ENCODE peak calls at places on chromosomes 6 and 20, in seven cellular contexts. L is stomach, C is prostate gland, T is K562, M is GM12878, N is breast epithelium, R is SK-N-SH. F is an unnamed sample.

GRCh38 chr6:56842602-56843475 is 112.1 kb upstream of the BEND6 start:
- DNase-seq in L (no peak), C (no peak), T (no peak), M (no peak), N (no peak), R (peak), F (peak)

GRCh38 chr6:72535124-72535523 is 86.7 kb upstream of the KCNQ5 start:
- DNase-seq in L (no peak), C (no peak), T (no peak), M (no peak), N (no peak), R (no peak), F (no peak)

GRCh38 chr6:90605749-90606344 is 19.0 kb upstream of the MAP3K7 start:
- DNase-seq in L (no peak), C (no peak), T (no peak), M (no peak), N (no peak), R (no peak), F (no peak)

GRCh38 chr20:11112837-11113236 is 439.0 kb upstream of the JAG1 start:
- DNase-seq in L (no peak), C (no peak), T (no peak), M (no peak), N (no peak), R (no peak), F (no peak)

GRCh38 chr6:33198853-33199436 is 1.5 kb downstream of the RXRB start:
- DNase-seq in L (no peak), C (no peak), T (peak), M (no peak), N (no peak), R (no peak), F (no peak)

GRCh38 chr6:160960067-160960466 is 31.5 kb upstream of the MAP3K4 start:
- DNase-seq in L (no peak), C (no peak), T (no peak), M (no peak), N (no peak), R (no peak), F (no peak)

GRCh38 chr6:1296079-1296478 is 15.8 kb upstream of the FOXQ1 start:
- DNase-seq in L (no peak), C (peak), T (no peak), M (no peak), N (no peak), R (no peak), F (no peak)

GRCh38 chr6:53476979-53477378 is 67.9 kb downstream of the GCLC start:
- DNase-seq in L (no peak), C (no peak), T (no peak), M (no peak), N (no peak), R (no peak), F (no peak)

DNA sequence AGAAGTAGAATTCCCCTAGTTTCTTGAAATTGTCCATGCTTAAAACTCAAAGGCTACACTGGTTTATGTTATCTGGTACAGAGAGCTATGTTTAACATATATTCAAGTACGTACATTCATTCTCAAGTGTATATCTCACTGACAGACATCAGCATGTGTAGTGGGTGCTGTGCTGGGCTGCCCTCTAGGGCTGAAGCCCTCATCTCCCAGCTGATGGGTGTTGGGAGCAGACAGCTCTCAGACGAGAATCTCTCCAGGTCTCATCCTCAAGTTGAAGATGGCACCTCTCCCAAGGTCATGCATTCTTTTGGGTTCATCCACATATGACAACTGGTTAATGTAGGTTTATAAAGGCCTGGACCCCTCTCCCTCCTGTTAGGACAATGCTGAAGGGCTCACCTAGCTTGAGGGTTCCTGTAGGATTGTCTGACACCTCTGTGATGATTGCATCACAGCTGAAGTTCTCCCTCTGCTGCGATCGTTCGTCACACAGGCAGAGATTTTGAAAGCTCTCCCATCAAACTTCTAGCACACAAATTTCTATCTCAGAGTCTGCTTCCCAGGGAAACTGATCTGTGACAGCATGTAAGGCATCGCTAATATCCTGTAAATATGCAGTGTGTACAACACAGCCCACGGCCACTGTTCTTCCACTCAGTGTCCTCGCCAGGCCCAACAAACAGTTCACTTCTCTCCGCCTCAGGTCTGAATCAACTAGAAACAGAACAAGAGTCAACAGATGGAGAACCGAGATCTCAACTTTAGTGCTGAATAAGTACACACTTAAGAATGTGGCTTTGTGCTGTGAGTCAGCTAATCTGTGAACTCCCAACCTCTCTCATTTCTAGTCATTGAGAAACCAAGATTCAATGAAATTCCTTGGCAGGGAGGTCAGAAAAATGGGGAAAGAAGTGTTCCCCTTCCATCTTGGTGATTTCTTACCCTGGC is 43.2 kb downstream of the PREP start:
- DNase-seq in L (no peak), C (no peak), T (peak), M (no peak), N (no peak), R (no peak), F (no peak)
- TF ChIP-seq POLR2AphosphoS5 in L (peak), C (no peak), T (no peak), M (no peak), N (no peak), R (no peak), F (no peak)

GRCh38 chr6:82739266-82739665 is 326.4 kb downstream of the UBE3D start:
- DNase-seq in L (no peak), C (no peak), T (no peak), M (no peak), N (no peak), R (no peak), F (no peak)

GRCh38 chr6:82738773-82739172 is 326.9 kb downstream of the UBE3D start:
- DNase-seq in L (no peak), C (no peak), T (no peak), M (no peak), N (no peak), R (no peak), F (no peak)

GRCh38 chr6:82740066-82740465 is 325.6 kb downstream of the UBE3D start:
- DNase-seq in L (no peak), C (no peak), T (no peak), M (no peak), N (no peak), R (no peak), F (no peak)

GRCh38 chr6:82741996-82742385 is 323.6 kb downstream of the UBE3D start:
- DNase-seq in L (no peak), C (no peak), T (no peak), M (no peak), N (no peak), R (no peak), F (no peak)

DNA sequence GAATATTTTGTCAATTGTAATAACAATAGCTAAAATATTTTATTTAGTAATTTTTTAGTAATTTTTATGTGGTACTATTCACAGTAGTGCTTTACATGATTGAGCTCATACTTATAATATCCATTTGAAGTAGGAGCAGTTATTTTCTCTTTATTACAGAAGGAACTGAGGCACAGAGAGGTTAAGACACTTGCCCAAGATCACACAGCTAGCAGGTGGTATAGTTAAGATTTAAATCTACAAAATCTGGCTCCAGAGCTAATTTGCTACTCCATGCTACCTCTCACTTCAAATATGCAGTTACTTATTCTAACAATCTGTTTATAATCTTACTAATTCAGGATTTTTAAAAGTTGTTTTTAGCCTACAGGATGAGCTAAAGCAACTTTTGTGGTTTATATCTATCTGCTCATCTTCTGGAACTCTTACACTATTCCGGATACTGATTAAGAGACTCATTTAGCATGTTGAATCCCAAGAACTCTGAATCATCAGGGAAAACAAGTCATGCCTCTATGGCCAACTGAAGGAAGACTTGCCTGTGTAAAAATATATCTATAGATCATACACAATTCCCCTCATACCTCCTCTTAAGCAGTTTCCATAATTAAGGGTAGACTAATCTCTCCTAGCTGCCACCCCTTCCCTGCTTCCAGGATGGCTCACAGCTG is 324.2 kb downstream of the UBE3D start:
- DNase-seq in L (no peak), C (no peak), T (no peak), M (no peak), N (no peak), R (no peak), F (no peak)
- TF ChIP-seq POLR2AphosphoS5 in L (no peak), C (no peak), T (no peak), M (no peak), N (no peak), R (peak), F (no peak)

DNA sequence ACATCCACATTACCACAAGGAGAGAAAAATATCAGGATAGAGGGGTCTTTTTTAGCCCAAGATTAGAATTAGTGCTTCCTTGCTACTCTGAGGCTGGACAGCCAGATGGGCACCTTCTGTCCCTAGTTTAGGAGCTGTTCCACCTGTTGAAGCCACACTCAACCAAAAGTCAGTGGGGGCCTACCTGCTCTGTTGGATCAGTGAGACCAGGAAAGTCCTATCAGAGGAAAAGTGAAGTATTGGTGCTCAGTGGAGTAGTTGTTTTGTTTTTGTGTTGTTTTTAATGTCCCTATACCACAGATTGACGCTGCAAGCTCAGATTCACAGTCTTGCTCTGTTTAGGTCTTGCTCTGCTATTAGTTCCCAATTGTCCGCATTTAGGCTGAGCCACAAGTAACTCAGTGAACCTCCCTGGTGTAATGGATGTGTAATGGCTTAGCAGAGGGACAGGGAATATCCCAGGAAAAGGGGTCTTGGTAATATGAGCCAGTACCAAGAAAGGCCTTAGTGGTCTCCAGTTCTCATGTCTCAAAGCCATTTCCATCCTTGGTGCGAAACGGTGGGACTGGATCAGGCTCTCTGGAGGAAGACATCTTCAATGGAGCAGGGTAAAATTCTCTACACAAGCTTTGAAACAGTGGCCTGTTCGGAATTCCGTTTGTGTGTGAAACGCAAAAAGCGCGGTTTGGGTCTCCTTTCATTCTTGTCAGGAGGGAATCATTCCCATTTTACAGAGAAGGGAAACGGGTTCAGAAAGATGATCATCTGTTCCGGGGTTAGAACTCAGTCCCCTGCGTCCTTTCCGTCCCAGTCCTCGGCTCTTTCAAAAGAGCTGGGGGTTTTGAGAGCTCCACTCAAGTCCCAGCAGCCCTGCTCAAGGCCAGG is 631 bp upstream of the PABPC1L start:
- DNase-seq in L (no peak), C (no peak), T (no peak), M (no peak), N (no peak), R (no peak), F (no peak)
- TF ChIP-seq POLR2AphosphoS5 in L (no peak), C (no peak), T (no peak), M (peak), N (no peak), R (no peak), F (no peak)

GRCh38 chr20:13874269-13875158 is 89.7 kb downstream of the NDUFAF5 start:
- DNase-seq in L (no peak), C (no peak), T (no peak), M (no peak), N (no peak), R (no peak), F (no peak)
- TF ChIP-seq POLR2AphosphoS5 in L (no peak), C (no peak), T (no peak), M (no peak), N (no peak), R (no peak), F (no peak)

GRCh38 chr20:675453-676314 is at the start of gene SCRT2:
- DNase-seq in L (peak), C (peak), T (peak), M (no peak), N (no peak), R (peak), F (peak)
- TF ChIP-seq POLR2AphosphoS5 in L (no peak), C (no peak), T (no peak), M (no peak), N (no peak), R (no peak), F (no peak)